ENCODE peak calls at places on chromosomes 2 and 18, in six cellular contexts. One of them, this sample, is unnamed.

GRCh38 chr2:107592225-107592624 is 234.5 kb upstream of the RGPD4 start:
- DNase-seq in AG09319: no peak
- DNase-seq in GM10248: no peak
- DNase-seq in activated naive CD8-positive, alpha-beta T cell treated with anti-CD3 and anti-CD28 coated beads, Interleukin-2, amount 50 U/mL, for 24 hours: no peak
- DNase-seq in NCI-H2029: no peak
- DNase-seq in astrocyte: no peak
- DNase-seq in this sample: no peak

GRCh38 chr2:75324141-75324540 is 124.8 kb upstream of the TACR1 start:
- DNase-seq in AG09319: no peak
- DNase-seq in GM10248: no peak
- DNase-seq in activated naive CD8-positive, alpha-beta T cell treated with anti-CD3 and anti-CD28 coated beads, Interleukin-2, amount 50 U/mL, for 24 hours: no peak
- DNase-seq in NCI-H2029: no peak
- DNase-seq in astrocyte: no peak
- DNase-seq in this sample: no peak

GRCh38 chr2:178394816-178395215 is 56.2 kb downstream of the PRKRA start:
- DNase-seq in AG09319: no peak
- DNase-seq in GM10248: no peak
- DNase-seq in activated naive CD8-positive, alpha-beta T cell treated with anti-CD3 and anti-CD28 coated beads, Interleukin-2, amount 50 U/mL, for 24 hours: no peak
- DNase-seq in NCI-H2029: no peak
- DNase-seq in astrocyte: no peak
- DNase-seq in this sample: no peak

GRCh38 chr2:179861777-179862117 is 335 bp upstream of the ZNF385B start:
- DNase-seq in AG09319: no peak
- DNase-seq in GM10248: peak
- DNase-seq in activated naive CD8-positive, alpha-beta T cell treated with anti-CD3 and anti-CD28 coated beads, Interleukin-2, amount 50 U/mL, for 24 hours: no peak
- DNase-seq in NCI-H2029: no peak
- DNase-seq in astrocyte: peak
- DNase-seq in this sample: no peak

GRCh38 chr2:42045389-42045788 is 2.4 kb upstream of the PKDCC start:
- DNase-seq in AG09319: no peak
- DNase-seq in GM10248: no peak
- DNase-seq in activated naive CD8-positive, alpha-beta T cell treated with anti-CD3 and anti-CD28 coated beads, Interleukin-2, amount 50 U/mL, for 24 hours: no peak
- DNase-seq in NCI-H2029: no peak
- DNase-seq in astrocyte: no peak
- DNase-seq in this sample: no peak

GRCh38 chr2:2392332-2392731 is 61.3 kb upstream of the MYT1L start:
- DNase-seq in AG09319: no peak
- DNase-seq in GM10248: no peak
- DNase-seq in activated naive CD8-positive, alpha-beta T cell treated with anti-CD3 and anti-CD28 coated beads, Interleukin-2, amount 50 U/mL, for 24 hours: no peak
- DNase-seq in NCI-H2029: no peak
- DNase-seq in astrocyte: no peak
- DNase-seq in this sample: no peak

GRCh38 chr18:79614211-79615028 is 65.2 kb upstream of the CTDP1 start:
- DNase-seq in AG09319: no peak
- DNase-seq in GM10248: no peak
- DNase-seq in activated naive CD8-positive, alpha-beta T cell treated with anti-CD3 and anti-CD28 coated beads, Interleukin-2, amount 50 U/mL, for 24 hours: no peak
- DNase-seq in NCI-H2029: no peak
- DNase-seq in astrocyte: no peak
- DNase-seq in this sample: no peak

GRCh38 chr2:5560981-5561380 is 131.2 kb upstream of the SOX11 start:
- DNase-seq in AG09319: no peak
- DNase-seq in GM10248: no peak
- DNase-seq in activated naive CD8-positive, alpha-beta T cell treated with anti-CD3 and anti-CD28 coated beads, Interleukin-2, amount 50 U/mL, for 24 hours: no peak
- DNase-seq in NCI-H2029: no peak
- DNase-seq in astrocyte: peak
- DNase-seq in this sample: peak

GRCh38 chr2:10048501-10049171 is 5.3 kb downstream of the KLF11 start:
- DNase-seq in AG09319: peak
- DNase-seq in GM10248: peak
- DNase-seq in activated naive CD8-positive, alpha-beta T cell treated with anti-CD3 and anti-CD28 coated beads, Interleukin-2, amount 50 U/mL, for 24 hours: no peak
- DNase-seq in NCI-H2029: no peak
- DNase-seq in astrocyte: peak
- DNase-seq in this sample: no peak

This sample was measured in AG04450.